ENCODE peak calls at places on chromosomes 16 and 17, in six cellular contexts. L is psoas muscle, D is HCT116, Q is fibroblast of lung, V is breast epithelium, U is prostate gland. P is an unnamed sample.
A peak's percentile ranks its signal among the peaks of the same experiment; 100 is the strongest.

GRCh38 chr17:80786470-80786869 is 205.2 kb upstream of the CHMP6 start:
- DNase-seq in V (no peak), L (peak; percentile 36), Q (peak; percentile 8), D (no peak), U (no peak), P (no peak)

GRCh38 chr17:9875441-9875840 is 29.6 kb downstream of the RCVRN start:
- DNase-seq in U (no peak), D (no peak), L (no peak), Q (peak; percentile 90), V (no peak), P (no peak)

GRCh38 chr16:30348113-30348512 is 7.0 kb downstream of the CD2BP2 start:
- DNase-seq in D (no peak), Q (no peak), U (no peak), V (no peak), L (no peak), P (no peak)

GRCh38 chr17:32319548-32319905 is 22.4 kb downstream of the C17orf75 start:
- DNase-seq in V (peak; percentile 48), D (peak; percentile 38), L (peak; percentile 81), Q (peak; percentile 16), U (peak; percentile 64), P (peak; percentile 76)

GRCh38 chr17:21288581-21289017 is 4.1 kb downstream of the MAP2K3 start:
- DNase-seq in L (peak; percentile 56), Q (no peak), U (no peak), D (no peak), V (no peak), P (no peak)

GRCh38 chr16:1981398-1981836 is at the start of gene NOXO1:
- DNase-seq in L (no peak), V (no peak), D (no peak), U (no peak), Q (no peak), P (no peak)

GRCh38 chr17:82384730-82385429 is 13.3 kb downstream of the UTS2R start:
- DNase-seq in D (no peak), U (peak; percentile 82), V (peak; percentile 87), Q (peak; percentile 31), L (peak; percentile 89), P (peak; percentile 92)

GRCh38 chr17:79622201-79622601 is 11.3 kb upstream of the RBFOX3 start:
- DNase-seq in D (no peak), L (peak; percentile 21), Q (no peak), V (no peak), U (no peak), P (no peak)

GRCh38 chr17:62822080-62822904 is 14.2 kb upstream of the MARCHF10 start:
- DNase-seq in D (no peak), Q (peak; percentile 55), L (no peak), V (no peak), U (no peak), P (no peak)

GRCh38 chr17:9615486-9615885 is 29.8 kb upstream of the USP43 start:
- DNase-seq in V (no peak), L (no peak), U (no peak), D (no peak), Q (no peak), P (no peak)

GRCh38 chr17:2222901-2223616 is 80.5 kb downstream of the SMG6 start:
- DNase-seq in V (no peak), Q (peak; percentile 65), U (no peak), L (peak; percentile 84), D (no peak), P (no peak)

GRCh38 chr17:81902653-81903414 is 796 bp downstream of the NPB start:
- DNase-seq in D (no peak), Q (no peak), U (no peak), V (no peak), L (no peak), P (no peak)

GRCh38 chr16:50674831-50675230 is 6.3 kb downstream of the SNX20 start:
- DNase-seq in L (no peak), D (no peak), U (no peak), Q (no peak), V (no peak), P (no peak)

GRCh38 chr17:70420876-70421445 is 251.6 kb downstream of the KCNJ2 start:
- DNase-seq in D (no peak), L (no peak), V (no peak), Q (no peak), U (no peak), P (no peak)

GRCh38 chr16:84026601-84027000 is 16.0 kb downstream of the SLC38A8 start:
- DNase-seq in V (no peak), U (no peak), D (no peak), Q (no peak), L (no peak), P (no peak)

GRCh38 chr16:71254832-71255560 is 24.5 kb upstream of the HYDIN start:
- DNase-seq in L (no peak), U (no peak), V (no peak), D (no peak), Q (no peak), P (no peak)

GRCh38 chr17:64313577-64313976 is 50.5 kb upstream of the TEX2 start:
- DNase-seq in U (no peak), D (no peak), V (no peak), L (no peak), Q (no peak), P (no peak)

GRCh38 chr16:2939968-2940367 is 24.1 kb upstream of the KREMEN2 start:
- DNase-seq in V (no peak), U (no peak), Q (no peak), D (no peak), L (no peak), P (no peak)

GRCh38 chr17:17605083-17605746 is 13.7 kb upstream of the PEMT start:
- DNase-seq in L (no peak), U (no peak), D (no peak), V (no peak), Q (no peak), P (no peak)

GRCh38 chr16:84459941-84460405 is 44.5 kb downstream of the MEAK7 start:
- DNase-seq in D (no peak), L (no peak), V (no peak), U (no peak), Q (no peak), P (no peak)

GRCh38 chr17:60435244-60436170 is 13.2 kb downstream of the CHCT1 start:
- DNase-seq in U (peak; percentile 77), D (peak; percentile 79), V (peak; percentile 72), Q (peak; percentile 81), L (peak; percentile 82), P (peak; percentile 70)

GRCh38 chr16:11658896-11659708 is 9.2 kb upstream of the SNN start:
- DNase-seq in Q (peak; percentile 48), L (no peak), D (no peak), V (peak; percentile 61), U (no peak), P (peak; percentile 87)

GRCh38 chr16:2858245-2859025 is 465 bp upstream of the PRSS22 start:
- DNase-seq in Q (no peak), V (peak; percentile 92), U (peak; percentile 83), D (peak; percentile 85), L (peak; percentile 37), P (peak; percentile 48)

GRCh38 chr17:2198917-2199316 is 104.7 kb downstream of the SMG6 start:
- DNase-seq in Q (peak; percentile 88), U (no peak), D (no peak), L (no peak), V (no peak), P (no peak)

GRCh38 chr16:57727610-57728009 is 8.0 kb upstream of the KATNB1 start:
- DNase-seq in Q (no peak), U (no peak), D (no peak), V (no peak), L (no peak), P (no peak)

GRCh38 chr17:27977751-27978688 is 64.5 kb upstream of the NLK start:
- DNase-seq in Q (no peak), U (no peak), D (no peak), V (no peak), L (no peak), P (peak; percentile 12)

DNA sequence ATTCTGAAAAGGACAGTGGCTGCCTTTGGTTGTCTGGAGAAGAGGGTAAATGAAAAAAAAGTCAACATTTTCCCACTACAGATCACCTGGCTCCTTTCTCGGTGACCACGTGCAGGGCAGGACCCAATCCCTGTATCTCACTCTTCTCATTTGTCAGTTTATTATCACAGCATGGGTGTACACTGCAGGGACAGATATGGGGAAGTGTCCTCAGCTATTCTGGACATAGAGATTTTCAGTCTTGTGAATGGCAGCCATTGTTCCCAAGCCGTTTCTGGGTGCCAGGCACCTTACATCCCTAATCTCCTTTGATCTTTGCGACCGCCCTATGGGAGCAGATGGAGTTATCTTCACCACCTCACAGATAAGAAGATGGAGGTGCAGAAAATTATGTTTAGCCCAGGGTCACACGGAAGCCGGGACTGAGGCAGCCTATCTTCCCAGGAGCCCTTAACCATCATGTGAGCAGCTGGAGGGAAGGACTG is 7.2 kb downstream of the ADORA2B start:
- DNase-seq in V (no peak), Q (no peak), L (no peak), D (no peak), U (no peak), P (no peak)
- H3K27ac ChIP-seq in V (no peak overlapping the region), Q (no peak overlapping the region), L (no peak overlapping the region), D (peak overlapping the region; percentile 51), U (no peak overlapping the region), P (peak overlapping the region; percentile 76)

DNA sequence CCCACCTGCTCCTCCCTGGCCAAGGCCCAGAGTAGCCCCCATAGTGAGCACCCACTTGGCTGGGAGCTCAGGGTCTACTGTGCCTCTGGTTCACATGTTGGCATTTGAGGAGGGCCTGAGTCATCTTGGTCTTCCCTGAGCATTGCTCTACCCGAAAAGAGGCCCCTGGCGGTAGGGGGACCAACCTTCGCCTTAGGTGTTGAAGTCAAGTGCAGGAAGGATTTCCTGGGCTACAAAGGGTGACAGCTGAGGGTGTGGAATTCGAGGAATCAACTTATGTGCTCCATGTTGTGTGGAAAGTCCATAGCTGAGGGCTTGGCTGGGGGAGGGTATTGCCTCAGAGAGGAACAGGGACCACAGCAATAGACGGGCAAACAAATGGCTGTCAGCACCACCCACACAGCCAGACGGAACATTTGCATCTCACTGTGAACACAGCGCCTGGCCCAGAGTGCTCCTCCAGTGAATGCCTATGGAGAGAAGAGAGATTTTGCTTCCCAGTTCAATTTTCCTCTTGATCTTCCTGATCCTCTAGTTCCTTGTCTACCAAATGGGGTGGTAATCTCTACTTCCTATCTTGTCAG is 35.6 kb upstream of the NGFR start:
- DNase-seq in D (no peak), V (no peak), L (no peak), Q (no peak), U (no peak), P (no peak)
- TF ChIP-seq CTCF in D (no peak), V (no peak), L (no peak), Q (no peak), U (no peak), P (no peak)

GRCh38 chr16:160691-161190 is 5.0 kb upstream of the HBM start:
- DNase-seq in V (no peak), L (no peak), Q (no peak), U (no peak), D (no peak), P (no peak)
- H3K27ac ChIP-seq in V (no peak overlapping the region), L (no peak overlapping the region), Q (no peak overlapping the region), U (no peak overlapping the region), D (no peak overlapping the region), P (no peak overlapping the region)

GRCh38 chr16:8375208-8375607 is 215.1 kb downstream of the TMEM114 start:
- DNase-seq in L (no peak), U (no peak), D (no peak), Q (no peak), V (no peak), P (no peak)
- TF ChIP-seq CTCF in L (no peak), U (no peak), D (no peak), Q (no peak), V (no peak), P (no peak)

GRCh38 chr16:16096161-16096857 is 127.0 kb downstream of the ABCC6 start:
- DNase-seq in U (peak; percentile 24), L (no peak), V (peak; percentile 82), Q (peak; percentile 89), D (no peak), P (no peak)
- H3K27ac ChIP-seq in U (peak overlapping the region; percentile 79), L (no peak overlapping the region), V (peak overlapping the region; percentile 77), Q (peak overlapping the region; percentile 54), D (no peak overlapping the region), P (no peak overlapping the region)

GRCh38 chr16:7185179-7185578 is 147.5 kb upstream of the RBFOX1 start:
- DNase-seq in U (no peak), Q (no peak), D (no peak), L (no peak), V (no peak), P (no peak)
- TF ChIP-seq CTCF in U (no peak), Q (no peak), D (no peak), L (no peak), V (no peak), P (no peak)